ENCODE peak calls at places on chromosomes 6 and 20, in four cellular contexts. U is osteocyte, N is body of pancreas, O is NCI-H2081 treated with DMSO at 0.1 percent for 48 hours. T is an unnamed sample.

GRCh38 chr20:20210327-20210726 is 157.6 kb upstream of the INSM1 start:
- DNase-seq in N (no peak), O (no peak), U (no peak), T (no peak)

GRCh38 chr6:103284835-103285234 is 1574.9 kb downstream of the HACE1 start:
- DNase-seq in O (no peak), U (no peak), N (no peak), T (no peak)

GRCh38 chr6:134918418-134918961 is 31.4 kb downstream of the ALDH8A1 start:
- DNase-seq in O (no peak), N (no peak), U (no peak), T (no peak)

GRCh38 chr6:147936703-147937102 is 405.9 kb upstream of the SASH1 start:
- DNase-seq in O (no peak), N (no peak), U (no peak), T (no peak)

GRCh38 chr6:53432318-53433161 is 83.8 kb upstream of the ELOVL5 start:
- DNase-seq in N (no peak), O (no peak), U (no peak), T (no peak)

GRCh38 chr6:100088009-100088408 is 94.0 kb upstream of the MCHR2 start:
- DNase-seq in N (no peak), O (no peak), U (no peak), T (no peak)

GRCh38 chr6:159828074-159828473 is 28.0 kb downstream of the PNLDC1 start:
- DNase-seq in U (no peak), O (no peak), N (peak), T (no peak)

GRCh38 chr6:167113047-167113446 is 9.8 kb upstream of the CCR6 start:
- DNase-seq in O (no peak), U (no peak), N (no peak), T (no peak)

GRCh38 chr6:13383280-13384163 is 55.2 kb upstream of the TBC1D7 start:
- DNase-seq in N (no peak), U (no peak), O (no peak), T (peak)

GRCh38 chr6:73225396-73225795 is at the start of gene KHDC1L:
- DNase-seq in N (no peak), U (no peak), O (no peak), T (no peak)

GRCh38 chr6:20142866-20143265 is 69.4 kb downstream of the MBOAT1 start:
- DNase-seq in U (no peak), N (no peak), O (no peak), T (no peak)

GRCh38 chr20:56418385-56418861 is 6.4 kb downstream of the CASS4 start:
- DNase-seq in O (no peak), N (no peak), U (no peak), T (no peak)

GRCh38 chr6:122400467-122401089 is 1.1 kb downstream of the HSF2 start:
- DNase-seq in U (no peak), N (no peak), O (no peak), T (no peak)

GRCh38 chr6:110625883-110626282 is 149.5 kb upstream of the SLC22A16 start:
- DNase-seq in U (no peak), O (no peak), N (no peak), T (no peak)

GRCh38 chr6:125598422-125598821 is 151.0 kb upstream of the HEY2 start:
- DNase-seq in O (no peak), U (no peak), N (no peak), T (no peak)

GRCh38 chr6:108116781-108117426 is 42.4 kb upstream of the OSTM1 start:
- DNase-seq in O (no peak), N (no peak), U (no peak), T (no peak)

GRCh38 chr6:160081398-160081797 is 40.2 kb upstream of the SLC22A1 start:
- DNase-seq in N (no peak), O (no peak), U (no peak), T (no peak)

GRCh38 chr6:42281570-42281969 is 63.9 kb upstream of the MRPS10 start:
- DNase-seq in U (no peak), N (no peak), O (no peak), T (no peak)

GRCh38 chr6:122389704-122390103 is 9.7 kb upstream of the HSF2 start:
- DNase-seq in O (peak), N (no peak), U (no peak), T (peak)

GRCh38 chr20:56710577-56711465 is 81.7 kb downstream of the TFAP2C start:
- DNase-seq in U (no peak), N (no peak), O (no peak), T (no peak)

GRCh38 chr20:38307371-38308046 is 3.6 kb downstream of the BPI start:
- DNase-seq in N (no peak), U (no peak), O (no peak), T (no peak)

GRCh38 chr6:130075879-130076278 is 57.5 kb downstream of the L3MBTL3 start:
- DNase-seq in O (no peak), N (no peak), U (no peak), T (no peak)

GRCh38 chr6:4256969-4257368 is 121.6 kb upstream of the ECI2 start:
- DNase-seq in U (no peak), N (no peak), O (no peak), T (no peak)

GRCh38 chr6:34338811-34339210 is 53.7 kb downstream of the NUDT3 start:
- DNase-seq in U (no peak), O (no peak), N (no peak), T (no peak)

GRCh38 chr6:5085638-5086293 is 625 bp downstream of the PPP1R3G start:
- DNase-seq in U (no peak), N (no peak), O (no peak), T (no peak)

GRCh38 chr6:43980004-43980795 is 147.1 kb downstream of the MRPL14 start:
- DNase-seq in U (no peak), N (peak), O (no peak), T (no peak)

GRCh38 chr6:143673638-143674037 is 4.1 kb upstream of the PHACTR2 start:
- DNase-seq in U (no peak), O (no peak), N (no peak), T (no peak)

GRCh38 chr6:26270903-26271639 is 93.9 kb upstream of the BTN3A2 start:
- DNase-seq in N (no peak), U (peak), O (no peak), T (peak)

GRCh38 chr6:108621117-108621516 is 60.4 kb downstream of the FOXO3 start:
- DNase-seq in O (no peak), N (no peak), U (no peak), T (no peak)